ENCODE peak calls at places on chromosomes 5 and 9, in six cellular contexts. One of them, this sample, is unnamed.

GRCh38 chr5:69491838-69492390 is 676 bp upstream of the OCLN start:
- DNase-seq in posterior cingulate gyrus: no peak
- DNase-seq in activated CD4-positive, alpha-beta T cell treated with anti-CD3 and anti-CD28 coated beads, Interleukin-2, amount 10 ng/mL, durations not matched to agents 24 days and 14 days: no peak
- DNase-seq in adipocyte: no peak
- DNase-seq in NCI-H1417: peak
- DNase-seq in Kasumi-1: no peak
- DNase-seq in this sample: no peak

GRCh38 chr5:6545770-6546690 is 86.8 kb downstream of the NSUN2 start:
- DNase-seq in posterior cingulate gyrus: peak
- DNase-seq in activated CD4-positive, alpha-beta T cell treated with anti-CD3 and anti-CD28 coated beads, Interleukin-2, amount 10 ng/mL, durations not matched to agents 24 days and 14 days: no peak
- DNase-seq in adipocyte: no peak
- DNase-seq in NCI-H1417: peak
- DNase-seq in Kasumi-1: no peak
- DNase-seq in this sample: no peak

GRCh38 chr5:138459311-138459710 is 6.0 kb upstream of the EGR1 start:
- DNase-seq in posterior cingulate gyrus: peak
- DNase-seq in activated CD4-positive, alpha-beta T cell treated with anti-CD3 and anti-CD28 coated beads, Interleukin-2, amount 10 ng/mL, durations not matched to agents 24 days and 14 days: peak
- DNase-seq in adipocyte: no peak
- DNase-seq in NCI-H1417: no peak
- DNase-seq in Kasumi-1: peak
- DNase-seq in this sample: no peak

GRCh38 chr9:93205045-93205768 is 21.3 kb downstream of the WNK2 start:
- DNase-seq in posterior cingulate gyrus: peak
- DNase-seq in activated CD4-positive, alpha-beta T cell treated with anti-CD3 and anti-CD28 coated beads, Interleukin-2, amount 10 ng/mL, durations not matched to agents 24 days and 14 days: no peak
- DNase-seq in adipocyte: peak
- DNase-seq in NCI-H1417: peak
- DNase-seq in Kasumi-1: no peak
- DNase-seq in this sample: no peak

GRCh38 chr9:99106044-99106375 is 1.1 kb downstream of the TGFBR1 start:
- DNase-seq in posterior cingulate gyrus: no peak
- DNase-seq in activated CD4-positive, alpha-beta T cell treated with anti-CD3 and anti-CD28 coated beads, Interleukin-2, amount 10 ng/mL, durations not matched to agents 24 days and 14 days: no peak
- DNase-seq in adipocyte: no peak
- DNase-seq in NCI-H1417: no peak
- DNase-seq in Kasumi-1: no peak
- DNase-seq in this sample: no peak

GRCh38 chr5:139644646-139645494 is 3.3 kb upstream of the CXXC5 start:
- DNase-seq in posterior cingulate gyrus: peak
- DNase-seq in activated CD4-positive, alpha-beta T cell treated with anti-CD3 and anti-CD28 coated beads, Interleukin-2, amount 10 ng/mL, durations not matched to agents 24 days and 14 days: no peak
- DNase-seq in adipocyte: no peak
- DNase-seq in NCI-H1417: no peak
- DNase-seq in Kasumi-1: no peak
- DNase-seq in this sample: no peak

GRCh38 chr5:78533356-78533755 is 115.2 kb downstream of the LHFPL2 start:
- DNase-seq in posterior cingulate gyrus: no peak
- DNase-seq in activated CD4-positive, alpha-beta T cell treated with anti-CD3 and anti-CD28 coated beads, Interleukin-2, amount 10 ng/mL, durations not matched to agents 24 days and 14 days: no peak
- DNase-seq in adipocyte: peak
- DNase-seq in NCI-H1417: peak
- DNase-seq in Kasumi-1: peak
- DNase-seq in this sample: no peak

GRCh38 chr5:117682416-117682815 is 1107.8 kb upstream of the SEMA6A start:
- DNase-seq in posterior cingulate gyrus: no peak
- DNase-seq in activated CD4-positive, alpha-beta T cell treated with anti-CD3 and anti-CD28 coated beads, Interleukin-2, amount 10 ng/mL, durations not matched to agents 24 days and 14 days: no peak
- DNase-seq in adipocyte: peak
- DNase-seq in NCI-H1417: no peak
- DNase-seq in Kasumi-1: no peak
- DNase-seq in this sample: no peak

GRCh38 chr5:73694089-73694488 is 68.1 kb downstream of the ARHGEF28 start:
- DNase-seq in posterior cingulate gyrus: no peak
- DNase-seq in activated CD4-positive, alpha-beta T cell treated with anti-CD3 and anti-CD28 coated beads, Interleukin-2, amount 10 ng/mL, durations not matched to agents 24 days and 14 days: no peak
- DNase-seq in adipocyte: peak
- DNase-seq in NCI-H1417: no peak
- DNase-seq in Kasumi-1: peak
- DNase-seq in this sample: no peak

GRCh38 chr5:1057485-1057825 is 48.9 kb downstream of the NKD2 start:
- DNase-seq in posterior cingulate gyrus: no peak
- DNase-seq in activated CD4-positive, alpha-beta T cell treated with anti-CD3 and anti-CD28 coated beads, Interleukin-2, amount 10 ng/mL, durations not matched to agents 24 days and 14 days: no peak
- DNase-seq in adipocyte: no peak
- DNase-seq in NCI-H1417: no peak
- DNase-seq in Kasumi-1: no peak
- DNase-seq in this sample: no peak

GRCh38 chr9:4048441-4048840 is 251.4 kb downstream of the GLIS3 start:
- DNase-seq in posterior cingulate gyrus: no peak
- DNase-seq in activated CD4-positive, alpha-beta T cell treated with anti-CD3 and anti-CD28 coated beads, Interleukin-2, amount 10 ng/mL, durations not matched to agents 24 days and 14 days: no peak
- DNase-seq in adipocyte: peak
- DNase-seq in NCI-H1417: peak
- DNase-seq in Kasumi-1: peak
- DNase-seq in this sample: no peak

GRCh38 chr9:18238752-18239151 is 235.2 kb upstream of the ADAMTSL1 start:
- DNase-seq in posterior cingulate gyrus: no peak
- DNase-seq in activated CD4-positive, alpha-beta T cell treated with anti-CD3 and anti-CD28 coated beads, Interleukin-2, amount 10 ng/mL, durations not matched to agents 24 days and 14 days: no peak
- DNase-seq in adipocyte: peak
- DNase-seq in NCI-H1417: no peak
- DNase-seq in Kasumi-1: no peak
- DNase-seq in this sample: no peak

GRCh38 chr5:160030631-160031377 is 21.9 kb downstream of the TTC1 start:
- DNase-seq in posterior cingulate gyrus: no peak
- DNase-seq in activated CD4-positive, alpha-beta T cell treated with anti-CD3 and anti-CD28 coated beads, Interleukin-2, amount 10 ng/mL, durations not matched to agents 24 days and 14 days: no peak
- DNase-seq in adipocyte: peak
- DNase-seq in NCI-H1417: peak
- DNase-seq in Kasumi-1: no peak
- DNase-seq in this sample: no peak

GRCh38 chr5:170809551-170809950 is 26.0 kb downstream of the GABRP start:
- DNase-seq in posterior cingulate gyrus: peak
- DNase-seq in activated CD4-positive, alpha-beta T cell treated with anti-CD3 and anti-CD28 coated beads, Interleukin-2, amount 10 ng/mL, durations not matched to agents 24 days and 14 days: no peak
- DNase-seq in adipocyte: peak
- DNase-seq in NCI-H1417: peak
- DNase-seq in Kasumi-1: peak
- DNase-seq in this sample: peak

GRCh38 chr5:29016067-29016466 is 1977.7 kb upstream of the CDH9 start:
- DNase-seq in posterior cingulate gyrus: no peak
- DNase-seq in activated CD4-positive, alpha-beta T cell treated with anti-CD3 and anti-CD28 coated beads, Interleukin-2, amount 10 ng/mL, durations not matched to agents 24 days and 14 days: no peak
- DNase-seq in adipocyte: no peak
- DNase-seq in NCI-H1417: no peak
- DNase-seq in Kasumi-1: no peak
- DNase-seq in this sample: no peak

GRCh38 chr9:35515766-35516165 is 25.9 kb downstream of the RUSC2 start:
- DNase-seq in posterior cingulate gyrus: no peak
- DNase-seq in activated CD4-positive, alpha-beta T cell treated with anti-CD3 and anti-CD28 coated beads, Interleukin-2, amount 10 ng/mL, durations not matched to agents 24 days and 14 days: no peak
- DNase-seq in adipocyte: no peak
- DNase-seq in NCI-H1417: no peak
- DNase-seq in Kasumi-1: no peak
- DNase-seq in this sample: no peak

GRCh38 chr5:172530406-172530805 is 76.1 kb upstream of the SH3PXD2B start:
- DNase-seq in posterior cingulate gyrus: no peak
- DNase-seq in activated CD4-positive, alpha-beta T cell treated with anti-CD3 and anti-CD28 coated beads, Interleukin-2, amount 10 ng/mL, durations not matched to agents 24 days and 14 days: peak
- DNase-seq in adipocyte: no peak
- DNase-seq in NCI-H1417: no peak
- DNase-seq in Kasumi-1: no peak
- DNase-seq in this sample: no peak

GRCh38 chr5:127997131-127997775 is 86.3 kb upstream of the SLC12A2 start:
- DNase-seq in posterior cingulate gyrus: no peak
- DNase-seq in activated CD4-positive, alpha-beta T cell treated with anti-CD3 and anti-CD28 coated beads, Interleukin-2, amount 10 ng/mL, durations not matched to agents 24 days and 14 days: no peak
- DNase-seq in adipocyte: no peak
- DNase-seq in NCI-H1417: no peak
- DNase-seq in Kasumi-1: no peak
- DNase-seq in this sample: no peak

GRCh38 chr5:100517301-100517974 is 17.7 kb upstream of the FAM174A start:
- DNase-seq in posterior cingulate gyrus: no peak
- DNase-seq in activated CD4-positive, alpha-beta T cell treated with anti-CD3 and anti-CD28 coated beads, Interleukin-2, amount 10 ng/mL, durations not matched to agents 24 days and 14 days: no peak
- DNase-seq in adipocyte: no peak
- DNase-seq in NCI-H1417: peak
- DNase-seq in Kasumi-1: no peak
- DNase-seq in this sample: no peak

This sample was measured in NCI-H2227 treated with DMSO at 0.1 percent for 48 hours.